ENCODE peak calls at places on chromosomes 16 and 17, in eight cellular contexts. Y is epithelial cell of esophagus, X is GM12865, U is AG04450, M is psoas muscle, P is fibroblast of lung, O is colonic mucosa, A is cardiac fibroblast. D is an unnamed sample.

GRCh38 chr17:67058036-67058435 is 13.7 kb downstream of the CACNG1 start:
- DNase-seq in Y (no peak), X (no peak), U (no peak), M (no peak), P (no peak), O (peak; percentile 11), A (no peak), D (no peak)

GRCh38 chr16:49556252-49557069 is 182.9 kb downstream of the C16orf78 start:
- DNase-seq in Y (no peak), X (peak; percentile 66), U (no peak), M (no peak), P (peak; percentile 54), O (no peak), A (peak; percentile 63), D (peak; percentile 63)

GRCh38 chr16:10325783-10326543 is 59.9 kb upstream of the ATF7IP2 start:
- DNase-seq in Y (no peak), X (no peak), U (no peak), M (no peak), P (no peak), O (no peak), A (no peak), D (no peak)

GRCh38 chr16:16997349-16997748 is 473.4 kb downstream of the XYLT1 start:
- DNase-seq in Y (no peak), X (no peak), U (no peak), M (no peak), P (no peak), O (no peak), A (no peak), D (no peak)

GRCh38 chr17:77100009-77100408 is 40.8 kb upstream of the SEC14L1 start:
- DNase-seq in Y (no peak), X (no peak), U (no peak), M (peak; percentile 62), P (no peak), O (peak; percentile 53), A (no peak), D (no peak)

GRCh38 chr17:81681672-81682071 is 1.9 kb downstream of the ARL16 start:
- DNase-seq in Y (no peak), X (no peak), U (no peak), M (no peak), P (no peak), O (no peak), A (no peak), D (no peak)

GRCh38 chr16:85323230-85323960 is 211.1 kb upstream of the CIBAR2 start:
- DNase-seq in Y (no peak), X (no peak), U (no peak), M (no peak), P (no peak), O (peak; percentile 25), A (no peak), D (no peak)

GRCh38 chr17:80766290-80766689 is 221.7 kb downstream of the RPTOR start:
- DNase-seq in Y (no peak), X (no peak), U (no peak), M (no peak), P (no peak), O (no peak), A (no peak), D (no peak)

GRCh38 chr16:62940573-62940972 is 904.3 kb upstream of the CDH8 start:
- DNase-seq in Y (no peak), X (no peak), U (no peak), M (no peak), P (no peak), O (no peak), A (no peak), D (no peak)

GRCh38 chr17:34045990-34046389 is 209.1 kb upstream of the CCL2 start:
- DNase-seq in Y (no peak), X (no peak), U (no peak), M (no peak), P (no peak), O (no peak), A (no peak), D (no peak)

GRCh38 chr17:28501421-28502284 is 4.5 kb upstream of the FOXN1 start:
- DNase-seq in Y (no peak), X (no peak), U (no peak), M (no peak), P (no peak), O (peak; percentile 59), A (no peak), D (no peak)

GRCh38 chr17:13365331-13365730 is 236.4 kb downstream of the HS3ST3A1 start:
- DNase-seq in Y (no peak), X (no peak), U (no peak), M (no peak), P (peak; percentile 39), O (no peak), A (peak; percentile 28), D (peak; percentile 30)

GRCh38 chr16:1908983-1909382 is 9.2 kb downstream of the HS3ST6 start:
- DNase-seq in Y (no peak), X (no peak), U (no peak), M (no peak), P (no peak), O (no peak), A (no peak), D (no peak)

GRCh38 chr16:27228621-27229501 is 25.5 kb downstream of the KDM8 start:
- DNase-seq in Y (no peak), X (peak; percentile 20), U (no peak), M (peak; percentile 75), P (no peak), O (no peak), A (no peak), D (no peak)

GRCh38 chr16:14003119-14003570 is 68.0 kb upstream of the MRTFB start:
- DNase-seq in Y (peak; percentile 94), X (no peak), U (no peak), M (peak; percentile 65), P (peak; percentile 48), O (peak; percentile 28), A (peak; percentile 50), D (peak; percentile 65)

GRCh38 chr16:29868396-29868795 is 5.4 kb upstream of the CDIPT start:
- DNase-seq in Y (no peak), X (no peak), U (no peak), M (peak; percentile 23), P (no peak), O (no peak), A (no peak), D (no peak)

GRCh38 chr17:15462962-15463361 is 4.5 kb downstream of the CDRT4 start:
- DNase-seq in Y (no peak), X (no peak), U (no peak), M (peak; percentile 34), P (no peak), O (no peak), A (no peak), D (no peak)

GRCh38 chr17:46766493-46767491 is 51.7 kb downstream of the WNT3 start:
- DNase-seq in Y (no peak), X (no peak), U (no peak), M (no peak), P (no peak), O (peak; percentile 9), A (no peak), D (no peak)
- TF ChIP-seq CTCF in Y (no peak), X (no peak), U (no peak), M (no peak), P (no peak), O (no peak), A (no peak), D (no peak)

GRCh38 chr16:89046491-89046890 is 47.2 kb upstream of the ACSF3 start:
- DNase-seq in Y (peak; percentile 47), X (no peak), U (no peak), M (no peak), P (no peak), O (no peak), A (no peak), D (no peak)

GRCh38 chr16:89043636-89044393 is 49.8 kb upstream of the ACSF3 start:
- DNase-seq in Y (no peak), X (no peak), U (no peak), M (no peak), P (no peak), O (no peak), A (no peak), D (no peak)

GRCh38 chr16:89045881-89046280 is 47.8 kb upstream of the ACSF3 start:
- DNase-seq in Y (no peak), X (no peak), U (no peak), M (no peak), P (no peak), O (no peak), A (no peak), D (no peak)

GRCh38 chr16:89044394-89045180 is 49.1 kb upstream of the ACSF3 start:
- DNase-seq in Y (no peak), X (no peak), U (no peak), M (no peak), P (no peak), O (no peak), A (no peak), D (no peak)

GRCh38 chr16:89045181-89045815 is 48.4 kb upstream of the ACSF3 start:
- DNase-seq in Y (no peak), X (no peak), U (no peak), M (peak; percentile 4), P (no peak), O (no peak), A (no peak), D (no peak)
- H3K4me3 ChIP-seq in Y (no peak overlapping the region), X (no peak overlapping the region), U (no peak overlapping the region), M (no peak overlapping the region), P (no peak overlapping the region), O (no peak overlapping the region), A (no peak overlapping the region), D (no peak overlapping the region)

GRCh38 chr17:39996789-39997188 is 16.2 kb downstream of the PSMD3 start:
- DNase-seq in Y (no peak), X (no peak), U (no peak), M (peak; percentile 66), P (no peak), O (no peak), A (no peak), D (no peak)

GRCh38 chr17:39999067-39999466 is 16.2 kb upstream of the CSF3 start:
- DNase-seq in Y (no peak), X (no peak), U (no peak), M (no peak), P (no peak), O (no peak), A (peak; percentile 32), D (peak; percentile 18)

GRCh38 chr17:39996162-39996561 is 15.6 kb downstream of the PSMD3 start:
- DNase-seq in Y (no peak), X (no peak), U (no peak), M (no peak), P (no peak), O (no peak), A (no peak), D (no peak)

GRCh38 chr17:39995438-39995837 is 14.8 kb downstream of the PSMD3 start:
- DNase-seq in Y (peak; percentile 47), X (no peak), U (no peak), M (no peak), P (no peak), O (peak; percentile 80), A (no peak), D (no peak)

DNA sequence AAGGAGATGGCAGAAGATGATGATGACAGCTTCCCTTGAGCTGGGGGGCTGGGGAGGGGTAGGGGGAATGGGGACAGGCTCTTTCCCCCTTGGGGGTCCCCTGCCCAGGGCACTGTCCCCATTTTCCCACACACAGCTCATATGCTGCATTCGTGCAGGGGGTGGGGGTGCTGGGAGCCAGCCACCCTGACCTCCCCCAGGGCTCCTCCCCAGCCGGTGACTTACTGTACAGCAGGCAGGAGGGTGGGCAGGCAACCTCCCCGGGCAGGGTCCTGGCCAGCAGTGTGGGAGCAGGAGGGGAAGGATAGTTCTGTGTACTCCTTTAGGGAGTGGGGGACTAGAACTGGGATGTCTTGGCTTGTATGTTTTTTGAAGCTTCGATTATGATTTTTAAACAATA is 16.9 kb downstream of the PSMD3 start:
- DNase-seq in Y (no peak), X (no peak), U (no peak), M (no peak), P (no peak), O (no peak), A (no peak), D (no peak)
- TF ChIP-seq CTCF in Y (no peak), X (no peak), U (no peak), M (no peak), P (no peak), O (no peak), A (no peak), D (no peak)

GRCh38 chr16:567362-568256 is 804 bp downstream of the NHLRC4 start:
- DNase-seq in Y (no peak), X (no peak), U (no peak), M (no peak), P (no peak), O (no peak), A (no peak), D (no peak)
- H3K4me3 ChIP-seq in Y (no peak overlapping the region), X (peak overlapping the region; percentile 52), U (peak overlapping the region; percentile 23), M (peak overlapping the region; percentile 45), P (no peak overlapping the region), O (peak overlapping the region; percentile 19), A (no peak overlapping the region), D (peak overlapping the region; percentile 30)